ENCODE peak calls at places on chromosomes 12 and 14, in six cellular contexts. U, H, N, X, G and V are unnamed samples.

GRCh38 chr12:122909442-122910288 is 13.7 kb upstream of the VPS37B start:
- DNase-seq in U (no peak), H (no peak), N (no peak), X (no peak), G (no peak), V (no peak)

GRCh38 chr14:73717247-73717646 is 3.1 kb upstream of the PNMA1 start:
- DNase-seq in U (no peak), H (no peak), N (no peak), X (no peak), G (no peak), V (no peak)

GRCh38 chr12:52539024-52539820 is 13.7 kb downstream of the KRT71 start:
- DNase-seq in U (no peak), H (no peak), N (no peak), X (no peak), G (peak), V (peak)

GRCh38 chr12:129150721-129151120 is 297.4 kb downstream of the GLT1D1 start:
- DNase-seq in U (no peak), H (no peak), N (no peak), X (no peak), G (no peak), V (no peak)

GRCh38 chr12:80325167-80325959 is 118.7 kb upstream of the PTPRQ start:
- DNase-seq in U (no peak), H (no peak), N (no peak), X (no peak), G (peak), V (no peak)

GRCh38 chr12:58502236-58502635 is 418.1 kb downstream of the LRIG3 start:
- DNase-seq in U (no peak), H (no peak), N (no peak), X (no peak), G (peak), V (no peak)

GRCh38 chr12:111141205-111141604 is 220.8 kb upstream of the MYL2 start:
- DNase-seq in U (no peak), H (no peak), N (no peak), X (no peak), G (no peak), V (no peak)

GRCh38 chr12:97336896-97337751 is 125.5 kb upstream of the RMST start:
- DNase-seq in U (no peak), H (no peak), N (no peak), X (no peak), G (no peak), V (no peak)

GRCh38 chr12:29743801-29744200 is 39.9 kb downstream of the TMTC1 start:
- DNase-seq in U (no peak), H (no peak), N (no peak), X (no peak), G (peak), V (no peak)

GRCh38 chr14:33916663-33917565 is 34.0 kb downstream of the EGLN3 start:
- DNase-seq in U (no peak), H (peak), N (no peak), X (no peak), G (peak), V (peak)

GRCh38 chr12:113467514-113468364 is 3.9 kb downstream of the LHX5 start:
- DNase-seq in U (no peak), H (peak), N (no peak), X (no peak), G (no peak), V (no peak)

GRCh38 chr14:80906946-80907345 is 34.6 kb downstream of the CEP128 start:
- DNase-seq in U (no peak), H (no peak), N (no peak), X (no peak), G (no peak), V (no peak)

GRCh38 chr14:104332634-104333270 is 194.4 kb downstream of the KIF26A start:
- DNase-seq in U (no peak), H (no peak), N (no peak), X (no peak), G (no peak), V (no peak)

GRCh38 chr14:75050852-75051555 is at the start of gene MLH3:
- DNase-seq in U (peak), H (peak), N (peak), X (no peak), G (peak), V (peak)

GRCh38 chr12:123237646-123238329 is 4.6 kb downstream of the MTRFR start:
- DNase-seq in U (peak), H (peak), N (peak), X (peak), G (peak), V (peak)

GRCh38 chr14:104638190-104638589 is 33.6 kb upstream of the TMEM179 start:
- DNase-seq in U (no peak), H (no peak), N (no peak), X (no peak), G (no peak), V (no peak)

GRCh38 chr14:84523746-84524145 is 1006.2 kb upstream of the FLRT2 start:
- DNase-seq in U (no peak), H (no peak), N (no peak), X (no peak), G (no peak), V (no peak)

GRCh38 chr14:84533181-84533580 is 996.8 kb upstream of the FLRT2 start:
- DNase-seq in U (no peak), H (no peak), N (no peak), X (no peak), G (no peak), V (no peak)

GRCh38 chr14:84527706-84528105 is 1002.2 kb upstream of the FLRT2 start:
- DNase-seq in U (no peak), H (no peak), N (no peak), X (no peak), G (no peak), V (no peak)
- TF ChIP-seq MYC in U (no peak), H (no peak), N (no peak), X (no peak), G (no peak), V (no peak)

GRCh38 chr12:28232212-28232928 is 42.1 kb downstream of the CCDC91 start:
- DNase-seq in U (no peak), H (no peak), N (no peak), X (no peak), G (no peak), V (no peak)
- TF ChIP-seq MYC in U (no peak), H (no peak), N (no peak), X (no peak), G (no peak), V (no peak)

GRCh38 chr14:67079836-67080235 is 109.4 kb upstream of the GARIN2 start:
- DNase-seq in U (peak), H (no peak), N (no peak), X (no peak), G (no peak), V (no peak)
- TF ChIP-seq MYC in U (no peak), H (no peak), N (no peak), X (no peak), G (no peak), V (no peak)

DNA sequence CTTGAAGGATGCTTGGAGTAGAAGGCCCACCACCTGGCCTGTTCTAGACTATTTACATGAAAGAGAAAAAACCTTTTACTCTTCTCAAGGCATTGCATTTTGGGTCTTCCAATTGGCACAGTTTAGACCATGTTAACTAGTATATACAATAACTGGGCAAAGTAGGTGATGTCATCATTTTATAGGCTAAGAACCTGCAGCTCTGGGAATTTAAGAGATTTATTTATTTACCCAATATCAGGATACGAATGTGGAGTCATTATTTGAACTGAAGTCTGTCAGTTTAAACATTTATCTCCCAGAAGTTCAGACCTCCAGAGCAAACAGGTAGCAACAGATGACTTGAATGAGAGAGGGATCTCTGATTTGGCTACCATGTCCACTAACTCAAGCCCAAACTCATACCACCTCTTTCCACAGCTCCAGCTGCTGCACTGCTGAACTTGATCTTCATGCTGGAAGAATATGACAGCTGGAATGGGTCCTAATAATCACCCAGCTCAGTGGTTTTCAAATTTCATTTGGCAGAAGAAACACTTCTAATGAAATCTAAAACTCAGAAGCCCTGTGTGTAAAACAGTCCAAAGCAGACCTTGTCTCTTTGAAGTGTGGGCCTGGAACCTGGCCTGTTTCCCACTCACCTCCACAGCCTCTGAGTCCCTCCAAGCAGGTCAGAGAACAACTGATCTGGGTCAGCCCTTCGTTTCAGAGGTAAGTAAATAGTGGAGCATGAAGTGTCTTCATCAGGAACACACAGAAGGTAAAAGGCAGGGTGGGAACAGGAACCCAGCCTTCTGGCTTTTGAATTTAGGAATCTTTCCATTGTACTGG is 179.3 kb downstream of the EMP1 start:
- DNase-seq in U (no peak), H (no peak), N (no peak), X (no peak), G (no peak), V (no peak)
- TF ChIP-seq MYC in U (no peak), H (no peak), N (no peak), X (no peak), G (no peak), V (no peak)